ENCODE peak calls at places on chromosomes 2 and 18, in seven cellular contexts. K, M, D, G, P, Y and X are unnamed samples.
A peak's percentile ranks its signal among the peaks of the same experiment; 100 is the strongest.

GRCh38 chr2:210271300-210271699 is 43.7 kb downstream of the MYL1 start:
- DNase-seq in K (no peak), M (no peak), D (no peak), G (no peak), P (no peak), Y (no peak), X (no peak)

GRCh38 chr2:148615446-148615845 is 29.1 kb upstream of the EPC2 start:
- DNase-seq in K (no peak), M (peak; percentile 2), D (no peak), G (no peak), P (no peak), Y (no peak), X (no peak)

GRCh38 chr2:54726431-54726830 is 3.0 kb downstream of the EML6 start:
- DNase-seq in K (no peak), M (no peak), D (no peak), G (no peak), P (no peak), Y (no peak), X (no peak)

GRCh38 chr2:219687882-219688559 is 60.6 kb downstream of the SLC4A3 start:
- DNase-seq in K (no peak), M (no peak), D (no peak), G (no peak), P (no peak), Y (peak; percentile 77), X (no peak)

GRCh38 chr2:42072349-42073118 is 24.7 kb downstream of the PKDCC start:
- DNase-seq in K (peak; percentile 44), M (peak; percentile 53), D (no peak), G (no peak), P (no peak), Y (peak; percentile 9), X (no peak)

GRCh38 chr2:12005886-12006681 is 259.7 kb downstream of the LPIN1 start:
- DNase-seq in K (peak; percentile 74), M (no peak), D (peak; percentile 40), G (no peak), P (no peak), Y (peak; percentile 70), X (no peak)

GRCh38 chr18:51537487-51537886 is 340.0 kb upstream of the MEX3C start:
- DNase-seq in K (no peak), M (peak; percentile 67), D (no peak), G (no peak), P (no peak), Y (peak; percentile 66), X (no peak)

GRCh38 chr2:150099805-150100204 is 387.7 kb downstream of the RND3 start:
- DNase-seq in K (no peak), M (no peak), D (no peak), G (no peak), P (no peak), Y (no peak), X (no peak)

GRCh38 chr2:159555651-159556392 is 60.5 kb downstream of the BAZ2B start:
- DNase-seq in K (no peak), M (no peak), D (no peak), G (no peak), P (no peak), Y (no peak), X (no peak)

GRCh38 chr18:61236476-61237057 is 96.7 kb upstream of the CDH20 start:
- DNase-seq in K (no peak), M (no peak), D (no peak), G (no peak), P (no peak), Y (no peak), X (no peak)

GRCh38 chr2:7666561-7667259 is 749.5 kb downstream of the RNF144A start:
- DNase-seq in K (no peak), M (no peak), D (no peak), G (no peak), P (no peak), Y (no peak), X (no peak)

GRCh38 chr18:10500038-10500437 is 25.8 kb upstream of the NAPG start:
- DNase-seq in K (no peak), M (no peak), D (no peak), G (no peak), P (no peak), Y (no peak), X (no peak)

GRCh38 chr2:35989523-35989922 is 366.1 kb upstream of the CRIM1 start:
- DNase-seq in K (no peak), M (no peak), D (no peak), G (no peak), P (no peak), Y (peak; percentile 4), X (no peak)

GRCh38 chr2:88127888-88128653 is at the start of gene FABP1:
- DNase-seq in K (no peak), M (no peak), D (no peak), G (no peak), P (no peak), Y (no peak), X (no peak)
- H3K27ac ChIP-seq in K (no peak within 1 kb of the TSS), M (no peak within 1 kb of the TSS), D (no peak within 1 kb of the TSS), G (no peak within 1 kb of the TSS), P (no peak within 1 kb of the TSS), Y (no peak within 1 kb of the TSS), X (no peak within 1 kb of the TSS)

GRCh38 chr2:216388046-216388884 is 16.0 kb upstream of the MARCHF4 start:
- DNase-seq in K (no peak), M (no peak), D (no peak), G (no peak), P (no peak), Y (no peak), X (no peak)
- H3K27ac ChIP-seq in K (no peak overlapping the region), M (no peak overlapping the region), D (peak overlapping the region; percentile 44), G (no peak overlapping the region), P (no peak overlapping the region), Y (no peak overlapping the region), X (no peak overlapping the region)

DNA sequence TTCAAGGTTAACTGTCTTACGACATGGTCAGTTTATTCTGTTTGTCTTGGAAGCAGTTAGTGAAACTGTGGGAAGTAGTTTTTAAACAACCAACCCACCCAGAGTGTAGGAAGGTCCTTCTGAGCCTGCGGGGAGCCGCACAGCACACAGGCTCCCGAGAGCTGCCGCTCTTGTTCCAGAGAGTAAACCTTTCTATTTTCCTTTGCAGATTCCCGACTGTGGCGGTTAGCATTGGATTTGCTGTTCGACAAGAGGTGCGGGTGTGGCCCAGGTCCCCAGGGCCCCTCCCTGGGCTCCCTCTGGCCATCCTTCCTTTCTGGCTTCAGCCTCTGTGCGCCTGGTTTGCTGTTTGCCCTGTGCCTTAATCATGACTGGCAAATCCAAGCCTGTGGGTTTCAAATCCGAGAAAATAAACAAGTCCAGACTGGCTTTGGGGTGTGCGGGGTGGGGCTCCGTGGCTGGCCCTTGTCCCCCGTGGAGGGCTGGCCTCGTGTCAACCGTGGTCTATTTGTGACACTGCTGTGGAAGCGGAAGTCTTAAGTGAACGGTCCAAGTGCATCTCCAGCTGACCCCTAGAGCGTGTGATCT is 30.7 kb downstream of the IMPA2 start:
- DNase-seq in K (peak; percentile 75), M (no peak), D (no peak), G (no peak), P (no peak), Y (no peak), X (no peak)
- H3K27ac ChIP-seq in K (peak overlapping the region; percentile 87), M (no peak overlapping the region), D (no peak overlapping the region), G (no peak overlapping the region), P (no peak overlapping the region), Y (no peak overlapping the region), X (no peak overlapping the region)

DNA sequence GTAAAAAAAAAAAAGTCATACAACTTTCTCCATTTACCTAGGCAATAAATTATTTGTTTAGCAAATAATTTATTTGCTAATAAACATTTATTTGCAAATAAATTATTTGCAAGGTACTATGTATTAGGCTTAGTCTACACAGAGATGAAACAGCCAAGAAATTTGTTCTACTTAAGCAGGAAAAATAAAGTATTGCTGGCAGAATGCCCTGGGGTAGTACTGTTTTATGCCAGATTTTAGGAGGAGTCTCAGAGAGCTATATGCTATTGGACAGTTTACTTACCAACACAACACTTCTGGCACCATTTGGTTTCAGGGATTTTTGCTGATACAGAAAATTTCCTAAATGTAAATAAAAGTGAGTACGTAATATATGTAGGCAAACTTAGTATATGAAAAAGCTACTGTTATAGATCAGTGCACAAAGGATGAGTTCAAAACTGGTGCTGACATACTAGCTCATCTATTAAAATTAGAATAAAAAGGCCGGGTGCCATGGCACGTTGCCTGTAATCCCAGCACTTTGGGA is 23.2 kb upstream of the CDKL4 start:
- DNase-seq in K (no peak), M (no peak), D (no peak), G (no peak), P (no peak), Y (no peak), X (no peak)
- H3K27ac ChIP-seq in K (no peak overlapping the region), M (no peak overlapping the region), D (no peak overlapping the region), G (no peak overlapping the region), P (no peak overlapping the region), Y (no peak overlapping the region), X (no peak overlapping the region)

GRCh38 chr2:142472382-142472781 is 341.6 kb upstream of the LRP1B start:
- DNase-seq in K (no peak), M (no peak), D (no peak), G (no peak), P (no peak), Y (no peak), X (no peak)
- H3K27ac ChIP-seq in K (no peak overlapping the region), M (no peak overlapping the region), D (no peak overlapping the region), G (no peak overlapping the region), P (no peak overlapping the region), Y (no peak overlapping the region), X (no peak overlapping the region)

GRCh38 chr2:9420495-9420894 is 2.8 kb downstream of the ITGB1BP1 start:
- DNase-seq in K (no peak), M (no peak), D (no peak), G (no peak), P (no peak), Y (no peak), X (no peak)

GRCh38 chr2:9416962-9417316 is 6.4 kb downstream of the ITGB1BP1 start:
- DNase-seq in K (no peak), M (no peak), D (no peak), G (no peak), P (no peak), Y (no peak), X (no peak)

GRCh38 chr2:9418746-9419145 is 4.6 kb downstream of the ITGB1BP1 start:
- DNase-seq in K (no peak), M (no peak), D (no peak), G (no peak), P (no peak), Y (no peak), X (no peak)

GRCh38 chr2:9417725-9418124 is 5.6 kb downstream of the ITGB1BP1 start:
- DNase-seq in K (no peak), M (no peak), D (no peak), G (no peak), P (no peak), Y (no peak), X (no peak)

GRCh38 chr2:9419558-9419957 is 3.8 kb downstream of the ITGB1BP1 start:
- DNase-seq in K (no peak), M (no peak), D (no peak), G (no peak), P (no peak), Y (no peak), X (no peak)
- H3K27ac ChIP-seq in K (no peak overlapping the region), M (no peak overlapping the region), D (no peak overlapping the region), G (no peak overlapping the region), P (no peak overlapping the region), Y (no peak overlapping the region), X (no peak overlapping the region)

GRCh38 chr2:221309888-221310287 is 262.2 kb downstream of the EPHA4 start:
- DNase-seq in K (no peak), M (peak; percentile 54), D (no peak), G (no peak), P (no peak), Y (no peak), X (no peak)
- H3K27ac ChIP-seq in K (no peak overlapping the region), M (peak overlapping the region; percentile 12), D (no peak overlapping the region), G (no peak overlapping the region), P (no peak overlapping the region), Y (no peak overlapping the region), X (no peak overlapping the region)